ENCODE peak calls at places on chromosomes 2 and 18, in seven cellular contexts. One of them, this sample, is unnamed. For H3K4me1, the result is how much of the 10 kb centered on the place peaks cover.

GRCh38 chr2:61421611-61422010 is 49.3 kb downstream of the USP34 start:
- DNase-seq in fibroblast of lung: no peak
- DNase-seq in adrenal gland: no peak
- DNase-seq in PC-9: no peak
- DNase-seq in stomach: no peak
- DNase-seq in thoracic aorta: no peak
- DNase-seq in HCT116: no peak
- DNase-seq in this sample: no peak

GRCh38 chr2:46798998-46799698 is 116.5 kb downstream of the MCFD2 start:
- DNase-seq in HCT116: no peak
- DNase-seq in adrenal gland: no peak
- DNase-seq in stomach: no peak
- DNase-seq in thoracic aorta: no peak
- DNase-seq in PC-9: no peak
- DNase-seq in fibroblast of lung: no peak
- DNase-seq in this sample: no peak

GRCh38 chr2:33605059-33605458 is 6.0 kb upstream of the FAM98A start:
- DNase-seq in adrenal gland: no peak
- DNase-seq in fibroblast of lung: no peak
- DNase-seq in thoracic aorta: no peak
- DNase-seq in PC-9: no peak
- DNase-seq in stomach: no peak
- DNase-seq in HCT116: no peak
- DNase-seq in this sample: no peak

GRCh38 chr2:112055833-112056625 is 960 bp downstream of the TMEM87B start:
- DNase-seq in HCT116: no peak
- DNase-seq in PC-9: peak
- DNase-seq in adrenal gland: peak
- DNase-seq in stomach: peak
- DNase-seq in thoracic aorta: peak
- DNase-seq in fibroblast of lung: peak
- DNase-seq in this sample: peak

GRCh38 chr2:49973917-49974368 is 819.6 kb upstream of the FSHR start:
- DNase-seq in thoracic aorta: no peak
- DNase-seq in PC-9: no peak
- DNase-seq in fibroblast of lung: peak
- DNase-seq in HCT116: no peak
- DNase-seq in adrenal gland: peak
- DNase-seq in stomach: peak
- DNase-seq in this sample: peak

GRCh38 chr2:228329279-228329678 is 147.8 kb upstream of the SPHKAP start:
- DNase-seq in stomach: no peak
- DNase-seq in adrenal gland: no peak
- DNase-seq in thoracic aorta: no peak
- DNase-seq in fibroblast of lung: no peak
- DNase-seq in PC-9: no peak
- DNase-seq in HCT116: no peak
- DNase-seq in this sample: no peak

GRCh38 chr2:73013941-73014340 is 57.6 kb downstream of the SFXN5 start:
- DNase-seq in fibroblast of lung: peak
- DNase-seq in adrenal gland: no peak
- DNase-seq in thoracic aorta: no peak
- DNase-seq in PC-9: no peak
- DNase-seq in HCT116: no peak
- DNase-seq in stomach: no peak
- DNase-seq in this sample: peak

GRCh38 chr2:233566141-233566956 is at the start of gene USP40:
- DNase-seq in PC-9: peak
- DNase-seq in stomach: peak
- DNase-seq in fibroblast of lung: peak
- DNase-seq in adrenal gland: peak
- DNase-seq in HCT116: peak
- DNase-seq in thoracic aorta: peak
- DNase-seq in this sample: peak

GRCh38 chr2:219684721-219685689 is 57.6 kb downstream of the SLC4A3 start:
- DNase-seq in stomach: peak
- DNase-seq in fibroblast of lung: peak
- DNase-seq in HCT116: peak
- DNase-seq in thoracic aorta: peak
- DNase-seq in adrenal gland: peak
- DNase-seq in PC-9: peak
- DNase-seq in this sample: peak

GRCh38 chr18:8749492-8749891 is 44.1 kb downstream of the MTCL1 start:
- DNase-seq in adrenal gland: no peak
- DNase-seq in HCT116: no peak
- DNase-seq in thoracic aorta: no peak
- DNase-seq in PC-9: no peak
- DNase-seq in stomach: no peak
- DNase-seq in fibroblast of lung: no peak
- DNase-seq in this sample: no peak

GRCh38 chr2:96727431-96727830 is 12.4 kb downstream of the LMAN2L start:
- DNase-seq in stomach: no peak
- DNase-seq in fibroblast of lung: no peak
- DNase-seq in thoracic aorta: no peak
- DNase-seq in adrenal gland: no peak
- DNase-seq in HCT116: no peak
- DNase-seq in PC-9: peak
- DNase-seq in this sample: no peak

GRCh38 chr18:26479686-26480079 is 68.7 kb downstream of the KCTD1 start:
- DNase-seq in adrenal gland: no peak
- DNase-seq in thoracic aorta: no peak
- DNase-seq in PC-9: no peak
- DNase-seq in fibroblast of lung: peak
- DNase-seq in HCT116: no peak
- DNase-seq in stomach: no peak
- DNase-seq in this sample: no peak

GRCh38 chr2:188444106-188444835 is 152.6 kb downstream of the GULP1 start:
- DNase-seq in thoracic aorta: no peak
- DNase-seq in stomach: no peak
- DNase-seq in PC-9: no peak
- DNase-seq in fibroblast of lung: peak
- DNase-seq in HCT116: no peak
- DNase-seq in adrenal gland: no peak
- DNase-seq in this sample: peak

GRCh38 chr18:10687161-10687925 is 161.5 kb downstream of the NAPG start:
- DNase-seq in PC-9: no peak
- DNase-seq in HCT116: no peak
- DNase-seq in adrenal gland: no peak
- DNase-seq in fibroblast of lung: peak
- DNase-seq in thoracic aorta: no peak
- DNase-seq in stomach: no peak
- DNase-seq in this sample: peak

GRCh38 chr18:1017679-1018078 is 113.0 kb downstream of the ADCYAP1 start:
- DNase-seq in HCT116: no peak
- DNase-seq in fibroblast of lung: no peak
- DNase-seq in PC-9: no peak
- DNase-seq in adrenal gland: no peak
- DNase-seq in stomach: no peak
- DNase-seq in thoracic aorta: no peak
- DNase-seq in this sample: no peak

GRCh38 chr2:6421888-6422287 is 443.8 kb downstream of the CMPK2 start:
- DNase-seq in thoracic aorta: no peak
- DNase-seq in adrenal gland: no peak
- DNase-seq in stomach: no peak
- DNase-seq in fibroblast of lung: no peak
- DNase-seq in HCT116: no peak
- DNase-seq in PC-9: no peak
- DNase-seq in this sample: no peak

GRCh38 chr2:60460577-60461420 is 92.7 kb downstream of the BCL11A start:
- DNase-seq in PC-9: no peak
- DNase-seq in thoracic aorta: no peak
- DNase-seq in HCT116: no peak
- DNase-seq in stomach: no peak
- DNase-seq in fibroblast of lung: no peak
- DNase-seq in adrenal gland: no peak
- DNase-seq in this sample: no peak

GRCh38 chr2:240240017-240240416 is 99.6 kb upstream of the OTOS start:
- DNase-seq in stomach: no peak
- DNase-seq in thoracic aorta: no peak
- DNase-seq in HCT116: no peak
- DNase-seq in fibroblast of lung: no peak
- DNase-seq in PC-9: no peak
- DNase-seq in adrenal gland: peak
- DNase-seq in this sample: no peak

GRCh38 chr2:200306969-200307811 is 697 bp downstream of the SPATS2L start:
- DNase-seq in adrenal gland: peak
- DNase-seq in fibroblast of lung: peak
- DNase-seq in thoracic aorta: no peak
- DNase-seq in PC-9: no peak
- DNase-seq in HCT116: no peak
- DNase-seq in stomach: peak
- DNase-seq in this sample: peak

GRCh38 chr2:236159778-236160170 is 8.4 kb downstream of the GBX2 start:
- DNase-seq in PC-9: no peak
- DNase-seq in HCT116: no peak
- DNase-seq in fibroblast of lung: no peak
- DNase-seq in thoracic aorta: no peak
- DNase-seq in stomach: no peak
- DNase-seq in adrenal gland: no peak
- DNase-seq in this sample: no peak

GRCh38 chr2:86807462-86808275 is 17.0 kb upstream of the CD8A start:
- DNase-seq in PC-9: peak
- DNase-seq in fibroblast of lung: peak
- DNase-seq in thoracic aorta: no peak
- DNase-seq in stomach: peak
- DNase-seq in HCT116: peak
- DNase-seq in adrenal gland: no peak
- DNase-seq in this sample: peak

GRCh38 chr18:24975499-24975898 is 376.5 kb downstream of the ZNF521 start:
- DNase-seq in thoracic aorta: no peak
- DNase-seq in PC-9: no peak
- DNase-seq in HCT116: no peak
- DNase-seq in stomach: no peak
- DNase-seq in adrenal gland: no peak
- DNase-seq in fibroblast of lung: no peak
- DNase-seq in this sample: no peak

GRCh38 chr2:26080356-26080755 is 46.5 kb downstream of the RAB10 start:
- DNase-seq in stomach: no peak
- DNase-seq in adrenal gland: no peak
- DNase-seq in PC-9: no peak
- DNase-seq in fibroblast of lung: no peak
- DNase-seq in thoracic aorta: no peak
- DNase-seq in HCT116: no peak
- DNase-seq in this sample: peak

GRCh38 chr18:70600225-70600925 is 311.5 kb downstream of the SOCS6 start:
- DNase-seq in adrenal gland: no peak
- DNase-seq in thoracic aorta: no peak
- DNase-seq in HCT116: no peak
- DNase-seq in fibroblast of lung: no peak
- DNase-seq in stomach: no peak
- DNase-seq in PC-9: no peak
- DNase-seq in this sample: no peak

GRCh38 chr2:179277429-179278196 is 13.0 kb upstream of the SESTD1 start:
- DNase-seq in thoracic aorta: no peak
- DNase-seq in HCT116: no peak
- DNase-seq in PC-9: no peak
- DNase-seq in adrenal gland: no peak
- DNase-seq in fibroblast of lung: no peak
- DNase-seq in stomach: no peak
- DNase-seq in this sample: peak
- H3K27ac ChIP-seq in thoracic aorta: no peak
- H3K27ac ChIP-seq in HCT116: no peak
- H3K27ac ChIP-seq in PC-9: no peak
- H3K27ac ChIP-seq in adrenal gland: no peak
- H3K27ac ChIP-seq in fibroblast of lung: no peak
- H3K27ac ChIP-seq in stomach: no peak
- H3K27ac ChIP-seq in this sample: no peak

DNA sequence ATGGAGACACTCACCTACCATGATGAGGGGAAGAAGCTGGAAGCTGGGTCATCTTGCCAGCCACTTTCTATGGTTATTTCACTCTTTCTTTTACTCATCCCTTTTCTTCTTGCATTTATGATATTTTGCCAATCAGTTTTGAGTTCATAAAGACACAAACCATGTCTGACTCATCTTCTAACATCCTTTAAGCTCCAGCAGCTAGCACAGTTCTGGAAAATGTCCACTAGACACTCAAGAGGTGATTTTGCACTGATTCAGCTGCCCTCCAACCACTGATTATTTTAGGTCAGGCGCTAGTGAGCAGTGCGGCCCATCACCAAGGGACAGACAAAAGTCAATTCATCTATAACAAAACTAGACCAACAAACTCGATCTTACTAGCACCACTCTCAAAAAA is 537.1 kb upstream of the ID2 start:
- DNase-seq in HCT116: no peak
- DNase-seq in stomach: no peak
- DNase-seq in fibroblast of lung: peak
- DNase-seq in thoracic aorta: no peak
- DNase-seq in PC-9: no peak
- DNase-seq in adrenal gland: no peak
- DNase-seq in this sample: no peak
- H3K4me1 ChIP-seq in HCT116: under half
- H3K4me1 ChIP-seq in stomach: under half
- H3K4me1 ChIP-seq in fibroblast of lung: under half
- H3K4me1 ChIP-seq in thoracic aorta: under half
- H3K4me1 ChIP-seq in PC-9: under half
- H3K4me1 ChIP-seq in adrenal gland: under half
- H3K4me1 ChIP-seq in this sample: under half

DNA sequence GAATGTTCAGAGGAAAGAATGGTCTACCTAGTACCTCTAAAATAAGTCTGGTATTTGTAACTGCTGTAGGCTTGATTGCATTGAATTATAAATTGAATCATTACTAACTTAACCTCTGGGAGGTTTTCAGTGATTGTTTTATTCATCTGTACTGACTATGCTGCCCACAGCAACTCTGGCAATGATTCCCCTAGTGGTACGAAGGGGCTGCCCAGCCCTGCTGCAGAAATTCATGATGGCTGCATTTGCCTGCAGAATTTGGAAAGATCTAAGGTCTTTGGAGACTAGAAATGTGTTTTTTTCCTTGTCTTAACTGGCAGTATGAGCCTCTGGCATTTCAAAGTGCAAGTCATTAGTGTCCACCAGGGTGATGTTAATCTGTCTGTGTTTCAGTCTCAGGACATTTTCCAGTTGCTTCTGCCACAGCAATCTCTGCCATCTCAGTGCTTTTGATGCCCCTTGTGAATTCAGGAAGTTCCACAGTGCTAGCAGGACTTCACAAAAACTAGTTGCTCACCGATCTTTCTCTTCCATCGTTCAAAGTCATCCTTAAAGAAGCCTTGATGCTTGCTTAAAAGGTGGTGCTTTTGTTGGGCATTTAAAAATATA is 13.5 kb upstream of the LRPPRC start:
- DNase-seq in PC-9: no peak
- DNase-seq in thoracic aorta: no peak
- DNase-seq in fibroblast of lung: no peak
- DNase-seq in HCT116: no peak
- DNase-seq in stomach: no peak
- DNase-seq in adrenal gland: no peak
- DNase-seq in this sample: no peak
- TF ChIP-seq CTCF in PC-9: no peak
- TF ChIP-seq CTCF in thoracic aorta: no peak
- TF ChIP-seq CTCF in fibroblast of lung: no peak
- TF ChIP-seq CTCF in HCT116: no peak
- TF ChIP-seq CTCF in stomach: no peak
- TF ChIP-seq CTCF in adrenal gland: no peak
- TF ChIP-seq CTCF in this sample: no peak

DNA sequence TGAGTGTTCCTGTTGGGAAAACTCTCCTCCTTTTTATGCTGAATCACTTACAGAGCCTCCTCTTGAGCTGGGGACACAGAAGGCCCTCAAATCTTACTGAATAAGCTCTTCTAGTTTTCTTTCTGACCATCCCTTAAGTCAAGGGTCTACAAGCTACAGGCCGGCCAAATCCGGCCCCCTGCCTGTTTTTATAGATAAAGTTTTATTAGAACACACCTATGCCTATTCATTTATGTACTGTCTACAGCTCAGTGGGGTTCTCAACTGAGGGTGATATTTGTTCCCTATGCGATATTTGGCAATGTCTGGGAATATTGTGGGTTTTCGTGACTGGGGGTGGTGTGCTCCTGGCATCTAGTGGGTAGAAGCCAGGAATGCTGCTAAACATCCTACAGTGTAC is 14.0 kb downstream of the CDC42EP3 start:
- DNase-seq in thoracic aorta: no peak
- DNase-seq in HCT116: no peak
- DNase-seq in PC-9: no peak
- DNase-seq in fibroblast of lung: no peak
- DNase-seq in adrenal gland: no peak
- DNase-seq in stomach: no peak
- DNase-seq in this sample: no peak
- H3K27ac ChIP-seq in thoracic aorta: peak
- H3K27ac ChIP-seq in HCT116: no peak
- H3K27ac ChIP-seq in PC-9: peak
- H3K27ac ChIP-seq in fibroblast of lung: no peak
- H3K27ac ChIP-seq in adrenal gland: no peak
- H3K27ac ChIP-seq in stomach: peak
- H3K27ac ChIP-seq in this sample: no peak

This sample was measured in foreskin keratinocyte.